ENCODE peak calls at places on chromosomes 7 and 10, in ten cellular contexts. Q is MV-4-11; Z is HT-29; J is astrocyte of the spinal cord; A is activated CD4-positive, CD25-positive, alpha-beta regulatory T cell; R is NCI-H460; F is germinal center; Y is nephron progenitor cell; X is stimulated activated CD4-positive, alpha-beta T cell treated with anti-CD3 and anti-CD28 coated beads, TNF-alpha, amount 100 ng/mL, for 24 hours; I is fibroblast of lung. E is an unnamed sample.

GRCh38 chr10:104104926-104105325 is 17.0 kb upstream of the SFR1 start:
- DNase-seq in Q (no peak), X (no peak), I (no peak), J (peak; percentile 35), R (no peak), Z (no peak), F (no peak), A (no peak), Y (no peak), E (no peak)

GRCh38 chr10:14244801-14245211 is 85.9 kb downstream of the FRMD4A start:
- DNase-seq in A (no peak), F (no peak), R (peak; percentile 20), Y (no peak), I (peak; percentile 66), X (no peak), J (peak; percentile 58), Z (peak; percentile 2), Q (peak; percentile 59), E (peak; percentile 6)

GRCh38 chr10:28137907-28138880 is 139.3 kb upstream of the ODAD2 start:
- DNase-seq in Z (no peak), X (no peak), J (peak; percentile 46), Q (no peak), I (peak; percentile 85), A (no peak), Y (no peak), F (no peak), R (no peak), E (no peak)

GRCh38 chr7:30965372-30965771 is 1.6 kb downstream of the GHRHR start:
- DNase-seq in A (no peak), I (no peak), R (no peak), Y (no peak), X (no peak), J (no peak), F (no peak), Q (no peak), Z (no peak), E (no peak)

GRCh38 chr7:20310963-20311742 is 19.5 kb upstream of the ITGB8 start:
- DNase-seq in I (peak; percentile 60), A (no peak), F (no peak), Z (peak; percentile 91), Y (no peak), Q (peak; percentile 23), J (peak; percentile 79), R (peak; percentile 82), X (no peak), E (peak; percentile 84)

GRCh38 chr10:58473966-58474365 is 38.7 kb upstream of the BICC1 start:
- DNase-seq in A (no peak), F (no peak), Q (no peak), J (peak; percentile 30), Y (no peak), I (peak; percentile 58), R (no peak), Z (no peak), X (no peak), E (no peak)

GRCh38 chr7:133633055-133633454 is 380.2 kb downstream of the EXOC4 start:
- DNase-seq in X (no peak), A (no peak), F (no peak), J (peak; percentile 16), Q (peak; percentile 82), Z (peak; percentile 60), R (peak; percentile 9), Y (no peak), I (peak; percentile 32), E (no peak)

GRCh38 chr10:127449491-127449890 is 99.6 kb upstream of the NPS start:
- DNase-seq in I (no peak), R (no peak), Z (no peak), F (no peak), X (no peak), Y (no peak), A (no peak), Q (no peak), J (no peak), E (no peak)

GRCh38 chr7:158443688-158444483 is 143.7 kb downstream of the PTPRN2 start:
- DNase-seq in J (no peak), Q (no peak), I (no peak), F (no peak), X (no peak), Z (no peak), A (no peak), R (no peak), Y (no peak), E (no peak)

GRCh38 chr10:93266858-93267257 is 193.2 kb downstream of the CYP26A1 start:
- DNase-seq in R (no peak), F (no peak), A (no peak), Z (no peak), X (no peak), J (no peak), Q (no peak), Y (no peak), I (no peak), E (no peak)

GRCh38 chr7:127245582-127245981 is 7.2 kb downstream of the GRM8 start:
- DNase-seq in X (no peak), Y (no peak), Q (no peak), F (no peak), R (no peak), I (no peak), J (no peak), A (no peak), Z (no peak), E (no peak)

GRCh38 chr10:24951201-24952145 is 933 bp downstream of the PRTFDC1 start:
- DNase-seq in Z (peak; percentile 48), I (peak; percentile 34), Q (no peak), R (no peak), A (no peak), J (no peak), X (no peak), F (no peak), Y (peak; percentile 40), E (no peak)

GRCh38 chr10:22620929-22621328 is 93.4 kb downstream of the PIP4K2A start:
- DNase-seq in R (no peak), I (no peak), Y (no peak), J (no peak), F (no peak), Z (no peak), X (no peak), A (no peak), Q (no peak), E (peak; percentile 32)

GRCh38 chr7:119900996-119901395 is 372.0 kb upstream of the KCND2 start:
- DNase-seq in Y (no peak), A (no peak), Q (no peak), I (peak; percentile 1), Z (no peak), J (no peak), F (no peak), X (no peak), R (no peak), E (peak; percentile 89)

GRCh38 chr10:63376560-63377304 is 89.0 kb downstream of the JMJD1C start:
- DNase-seq in X (no peak), Z (no peak), R (no peak), I (peak; percentile 61), F (peak; percentile 28), Q (peak; percentile 87), J (peak; percentile 63), Y (no peak), A (no peak), E (no peak)

GRCh38 chr7:134255814-134256213 is 60.9 kb downstream of the SLC35B4 start:
- DNase-seq in J (no peak), Y (no peak), Q (no peak), Z (no peak), I (no peak), R (no peak), F (no peak), A (no peak), X (no peak), E (peak; percentile 60)

GRCh38 chr10:97549587-97550322 is 22.8 kb upstream of the ANKRD2 start:
- DNase-seq in I (no peak), Z (no peak), R (no peak), Q (no peak), J (no peak), F (no peak), X (no peak), Y (peak; percentile 45), A (no peak), E (peak; percentile 60)

GRCh38 chr7:30920584-30921539 is 9.2 kb downstream of the AQP1 start:
- DNase-seq in I (peak; percentile 74), Q (no peak), X (no peak), Y (peak; percentile 0), Z (no peak), F (no peak), R (no peak), J (peak; percentile 50), A (no peak), E (no peak)

GRCh38 chr7:111561659-111561908 is 708 bp downstream of the IMMP2L start:
- DNase-seq in I (peak; percentile 2), J (no peak), A (no peak), X (no peak), Z (no peak), Y (no peak), R (peak; percentile 3), Q (no peak), F (no peak), E (no peak)

GRCh38 chr10:73948947-73949633 is 38.2 kb downstream of the PLAU start:
- DNase-seq in Q (no peak), A (no peak), R (no peak), J (no peak), Z (no peak), Y (no peak), I (no peak), X (no peak), F (no peak), E (no peak)

GRCh38 chr10:89887830-89888229 is 186.4 kb downstream of the KIF20B start:
- DNase-seq in R (no peak), Y (no peak), A (no peak), X (no peak), I (no peak), Z (no peak), J (no peak), F (no peak), Q (peak; percentile 86), E (peak; percentile 6)

GRCh38 chr7:27739301-27739913 is 555 bp upstream of the TAX1BP1 start:
- DNase-seq in X (no peak), F (peak; percentile 30), Z (no peak), I (peak; percentile 73), R (no peak), Q (no peak), Y (no peak), A (no peak), J (no peak), E (peak; percentile 47)

GRCh38 chr7:66952343-66953043 is 31.5 kb downstream of the TMEM248 start:
- DNase-seq in Q (no peak), F (peak; percentile 10), R (no peak), J (peak; percentile 48), A (no peak), Z (no peak), Y (no peak), I (peak; percentile 61), X (no peak), E (peak; percentile 42)

E was measured in SK-MEL-5.